ENCODE peak calls at places on chromosome 17, in nine cellular contexts. One of them, this sample, is unnamed.

GRCh38 chr17:30091771-30092170 is 24.8 kb upstream of the NSRP1 start:
- DNase-seq in NCI-H2107: no peak
- DNase-seq in colonic mucosa: no peak
- DNase-seq in GM04504: peak; percentile 66
- DNase-seq in NCI-H460: no peak
- DNase-seq in breast epithelium: no peak
- DNase-seq in PC-3: peak; percentile 40
- DNase-seq in C1 segment of cervical spinal cord: no peak
- DNase-seq in CD4-positive, CD25-positive, alpha-beta regulatory T cell: no peak
- DNase-seq in this sample: no peak

GRCh38 chr17:39706383-39706782 is 6.5 kb downstream of the ERBB2 start:
- DNase-seq in breast epithelium: no peak
- DNase-seq in GM04504: no peak
- DNase-seq in NCI-H2107: no peak
- DNase-seq in colonic mucosa: no peak
- DNase-seq in PC-3: peak; percentile 29
- DNase-seq in NCI-H460: no peak
- DNase-seq in C1 segment of cervical spinal cord: no peak
- DNase-seq in CD4-positive, CD25-positive, alpha-beta regulatory T cell: no peak
- DNase-seq in this sample: peak; percentile 26

GRCh38 chr17:77999413-78000173 is 41.1 kb downstream of the TNRC6C start:
- DNase-seq in CD4-positive, CD25-positive, alpha-beta regulatory T cell: no peak
- DNase-seq in PC-3: no peak
- DNase-seq in GM04504: no peak
- DNase-seq in C1 segment of cervical spinal cord: no peak
- DNase-seq in breast epithelium: no peak
- DNase-seq in NCI-H460: no peak
- DNase-seq in NCI-H2107: no peak
- DNase-seq in colonic mucosa: no peak
- DNase-seq in this sample: no peak

GRCh38 chr17:9233761-9234160 is 212.5 kb downstream of the NTN1 start:
- DNase-seq in colonic mucosa: no peak
- DNase-seq in NCI-H2107: no peak
- DNase-seq in CD4-positive, CD25-positive, alpha-beta regulatory T cell: no peak
- DNase-seq in PC-3: no peak
- DNase-seq in breast epithelium: no peak
- DNase-seq in C1 segment of cervical spinal cord: no peak
- DNase-seq in GM04504: no peak
- DNase-seq in NCI-H460: no peak
- DNase-seq in this sample: no peak

GRCh38 chr17:6713130-6713917 is at the start of gene SLC13A5:
- DNase-seq in breast epithelium: no peak
- DNase-seq in GM04504: no peak
- DNase-seq in CD4-positive, CD25-positive, alpha-beta regulatory T cell: no peak
- DNase-seq in PC-3: no peak
- DNase-seq in NCI-H460: no peak
- DNase-seq in C1 segment of cervical spinal cord: no peak
- DNase-seq in NCI-H2107: no peak
- DNase-seq in colonic mucosa: no peak
- DNase-seq in this sample: no peak

GRCh38 chr17:76709077-76709950 is 1.5 kb downstream of the MXRA7 start:
- DNase-seq in C1 segment of cervical spinal cord: no peak
- DNase-seq in PC-3: peak; percentile 88
- DNase-seq in colonic mucosa: peak; percentile 70
- DNase-seq in NCI-H460: no peak
- DNase-seq in CD4-positive, CD25-positive, alpha-beta regulatory T cell: no peak
- DNase-seq in NCI-H2107: no peak
- DNase-seq in breast epithelium: peak; percentile 63
- DNase-seq in GM04504: peak; percentile 95
- DNase-seq in this sample: no peak

GRCh38 chr17:72386619-72387237 is 265.9 kb downstream of the SOX9 start:
- DNase-seq in colonic mucosa: no peak
- DNase-seq in GM04504: no peak
- DNase-seq in NCI-H460: no peak
- DNase-seq in breast epithelium: no peak
- DNase-seq in NCI-H2107: peak; percentile 40
- DNase-seq in PC-3: peak; percentile 51
- DNase-seq in CD4-positive, CD25-positive, alpha-beta regulatory T cell: no peak
- DNase-seq in C1 segment of cervical spinal cord: no peak
- DNase-seq in this sample: peak; percentile 39

GRCh38 chr17:77492446-77493237 is 351.9 kb downstream of the SEC14L1 start:
- DNase-seq in NCI-H2107: no peak
- DNase-seq in GM04504: no peak
- DNase-seq in NCI-H460: no peak
- DNase-seq in colonic mucosa: no peak
- DNase-seq in CD4-positive, CD25-positive, alpha-beta regulatory T cell: no peak
- DNase-seq in breast epithelium: no peak
- DNase-seq in C1 segment of cervical spinal cord: no peak
- DNase-seq in PC-3: no peak
- DNase-seq in this sample: no peak

GRCh38 chr17:36661047-36661666 is 59.8 kb downstream of the MRM1 start:
- DNase-seq in NCI-H460: no peak
- DNase-seq in breast epithelium: no peak
- DNase-seq in colonic mucosa: no peak
- DNase-seq in CD4-positive, CD25-positive, alpha-beta regulatory T cell: no peak
- DNase-seq in NCI-H2107: no peak
- DNase-seq in C1 segment of cervical spinal cord: no peak
- DNase-seq in GM04504: no peak
- DNase-seq in PC-3: no peak
- DNase-seq in this sample: no peak

GRCh38 chr17:33291248-33292183 is 1.6 kb downstream of the ASIC2 start:
- DNase-seq in GM04504: no peak
- DNase-seq in CD4-positive, CD25-positive, alpha-beta regulatory T cell: peak; percentile 17
- DNase-seq in C1 segment of cervical spinal cord: no peak
- DNase-seq in breast epithelium: no peak
- DNase-seq in NCI-H460: no peak
- DNase-seq in NCI-H2107: no peak
- DNase-seq in PC-3: no peak
- DNase-seq in colonic mucosa: peak; percentile 38
- DNase-seq in this sample: no peak

GRCh38 chr17:17468217-17469010 is 8.4 kb upstream of the MED9 start:
- DNase-seq in NCI-H460: no peak
- DNase-seq in C1 segment of cervical spinal cord: no peak
- DNase-seq in GM04504: no peak
- DNase-seq in CD4-positive, CD25-positive, alpha-beta regulatory T cell: no peak
- DNase-seq in PC-3: no peak
- DNase-seq in breast epithelium: no peak
- DNase-seq in NCI-H2107: no peak
- DNase-seq in colonic mucosa: no peak
- DNase-seq in this sample: no peak

GRCh38 chr17:4534928-4535666 is 20.1 kb downstream of the MYBBP1A start:
- DNase-seq in NCI-H460: no peak
- DNase-seq in C1 segment of cervical spinal cord: no peak
- DNase-seq in colonic mucosa: no peak
- DNase-seq in PC-3: no peak
- DNase-seq in CD4-positive, CD25-positive, alpha-beta regulatory T cell: no peak
- DNase-seq in breast epithelium: no peak
- DNase-seq in GM04504: no peak
- DNase-seq in NCI-H2107: no peak
- DNase-seq in this sample: no peak